ENCODE peak calls at places on chromosomes 2 and 18, in five cellular contexts. C, O, E, A and Q are unnamed samples.

GRCh38 chr18:60188943-60189342 is 183.6 kb downstream of the MC4R start:
- DNase-seq in E (no peak), C (no peak), O (no peak), A (no peak), Q (no peak)

GRCh38 chr18:49249523-49249922 is 210.9 kb downstream of the DYM start:
- DNase-seq in C (no peak), O (no peak), A (no peak), E (no peak), Q (no peak)

GRCh38 chr2:213065583-213066444 is 85.6 kb downstream of the IKZF2 start:
- DNase-seq in A (peak; percentile 11), E (peak; percentile 26), O (peak; percentile 3), C (peak; percentile 67), Q (peak; percentile 17)

GRCh38 chr18:6729247-6730091 is at the start of gene ARHGAP28:
- DNase-seq in C (peak; percentile 96), A (peak; percentile 81), E (peak; percentile 70), O (peak; percentile 69), Q (peak; percentile 90)

GRCh38 chr2:229852565-229852964 is 69.2 kb downstream of the TRIP12 start:
- DNase-seq in O (no peak), E (no peak), A (peak; percentile 46), C (no peak), Q (no peak)

GRCh38 chr2:109369671-109370191 is 240.7 kb downstream of the SH3RF3 start:
- DNase-seq in O (no peak), A (peak; percentile 2), C (peak; percentile 22), E (peak; percentile 20), Q (no peak)

GRCh38 chr2:234109321-234109720 is 58.8 kb downstream of the SPP2 start:
- DNase-seq in E (no peak), O (no peak), C (no peak), A (no peak), Q (no peak)

GRCh38 chr2:100104718-100105677 is 37.4 kb downstream of the AFF3 start:
- DNase-seq in O (peak; percentile 43), E (peak; percentile 29), A (no peak), C (peak; percentile 71), Q (peak; percentile 74)

GRCh38 chr2:198782734-198783133 is 675.0 kb downstream of the SATB2 start:
- DNase-seq in O (no peak), E (no peak), C (no peak), A (no peak), Q (no peak)

GRCh38 chr18:48832961-48833700 is 117.6 kb downstream of the SMAD7 start:
- DNase-seq in C (peak; percentile 76), A (peak; percentile 54), E (peak; percentile 45), O (no peak), Q (peak; percentile 13)

GRCh38 chr2:70890469-70891065 is 45.1 kb upstream of the ATP6V1B1 start:
- DNase-seq in O (no peak), E (peak; percentile 7), C (no peak), A (no peak), Q (no peak)

GRCh38 chr2:235230809-235231601 is 262.8 kb upstream of the AGAP1 start:
- DNase-seq in E (no peak), A (no peak), O (no peak), C (no peak), Q (no peak)

GRCh38 chr18:45506951-45507350 is 108.3 kb upstream of the SLC14A2 start:
- DNase-seq in E (no peak), A (no peak), C (no peak), O (no peak), Q (no peak)

GRCh38 chr2:208142255-208142924 is 3.6 kb downstream of the CRYGB start:
- DNase-seq in O (no peak), A (no peak), C (no peak), E (no peak), Q (no peak)

GRCh38 chr2:38146917-38147307 is 71.0 kb upstream of the CYP1B1 start:
- DNase-seq in C (peak; percentile 92), A (peak; percentile 39), E (no peak), O (no peak), Q (no peak)

GRCh38 chr2:213316001-213316735 is 31.9 kb downstream of the SPAG16 start:
- DNase-seq in E (no peak), C (no peak), A (no peak), O (no peak), Q (no peak)

GRCh38 chr2:24461685-24462084 is 29.4 kb upstream of the NCOA1 start:
- DNase-seq in E (no peak), O (no peak), C (no peak), A (no peak), Q (no peak)

GRCh38 chr2:102748107-102748506 is 13.7 kb upstream of the TMEM182 start:
- DNase-seq in E (no peak), C (no peak), A (no peak), O (no peak), Q (no peak)

GRCh38 chr18:5543036-5543671 is 643 bp downstream of the EPB41L3 start:
- DNase-seq in O (peak; percentile 21), A (no peak), E (no peak), C (peak; percentile 83), Q (peak; percentile 69)

GRCh38 chr18:35501369-35501768 is 3.6 kb upstream of the INO80C start:
- DNase-seq in C (peak; percentile 38), A (no peak), E (no peak), O (no peak), Q (no peak)

GRCh38 chr2:28268386-28268785 is 124.3 kb upstream of the FOSL2 start:
- DNase-seq in O (no peak), C (no peak), E (no peak), A (no peak), Q (no peak)

GRCh38 chr2:164737612-164738081 is 104.0 kb downstream of the COBLL1 start:
- DNase-seq in O (peak; percentile 33), C (peak; percentile 87), A (peak; percentile 40), E (peak; percentile 72), Q (peak; percentile 39)

GRCh38 chr18:27004056-27004829 is 138.7 kb upstream of the AQP4 start:
- DNase-seq in E (no peak), A (no peak), O (no peak), C (no peak), Q (no peak)
- TF ChIP-seq CTCF in E (no peak), A (peak; percentile 46), O (peak; percentile 59), C (peak; percentile 56), Q (peak; percentile 17)

DNA sequence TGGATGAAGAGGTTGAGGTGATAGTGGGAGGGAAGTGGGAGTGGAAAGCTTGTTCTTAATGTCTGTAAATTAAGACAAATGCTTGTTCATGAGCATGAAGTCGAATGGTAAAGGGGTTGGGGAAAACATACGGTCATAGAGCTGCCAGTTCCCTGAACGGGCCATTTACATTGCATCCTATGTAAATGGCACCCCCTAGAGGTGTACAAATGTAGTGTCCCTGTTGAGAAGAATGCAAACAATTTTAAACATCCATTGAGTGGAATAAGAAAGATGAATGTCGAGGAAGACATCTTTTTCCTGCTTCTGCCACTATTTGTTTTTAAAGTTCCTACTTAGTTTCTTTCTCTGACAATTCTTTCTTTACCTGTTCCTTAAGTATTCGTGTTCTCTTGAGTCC is 155.7 kb downstream of the RDH14 start:
- DNase-seq in A (no peak), E (no peak), O (no peak), C (no peak), Q (no peak)
- TF ChIP-seq CTCF in A (no peak), E (no peak), O (peak; percentile 68), C (peak; percentile 89), Q (peak; percentile 77)

DNA sequence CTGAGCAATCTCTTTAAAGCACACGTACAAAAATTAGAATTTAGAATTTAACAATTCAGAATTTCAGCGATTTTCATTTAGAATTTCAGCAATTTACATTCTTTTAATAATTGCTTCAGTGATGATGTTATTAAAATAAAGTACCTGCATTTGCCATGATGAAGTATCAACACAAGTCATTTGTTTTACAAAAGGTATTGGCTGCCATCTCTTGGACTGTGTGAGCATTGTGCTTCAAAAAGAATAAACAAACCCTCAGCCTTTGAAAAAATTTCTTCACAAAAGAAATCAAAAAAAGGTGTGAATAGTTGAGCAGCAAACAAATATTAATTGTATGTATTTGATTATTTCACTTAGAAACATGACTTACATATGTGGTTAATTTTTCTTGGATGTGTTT is 27.1 kb upstream of the ZC3H15 start:
- DNase-seq in C (no peak), A (no peak), O (no peak), E (no peak), Q (no peak)
- TF ChIP-seq CTCF in C (peak; percentile 66), A (no peak), O (peak; percentile 61), E (no peak), Q (no peak)

DNA sequence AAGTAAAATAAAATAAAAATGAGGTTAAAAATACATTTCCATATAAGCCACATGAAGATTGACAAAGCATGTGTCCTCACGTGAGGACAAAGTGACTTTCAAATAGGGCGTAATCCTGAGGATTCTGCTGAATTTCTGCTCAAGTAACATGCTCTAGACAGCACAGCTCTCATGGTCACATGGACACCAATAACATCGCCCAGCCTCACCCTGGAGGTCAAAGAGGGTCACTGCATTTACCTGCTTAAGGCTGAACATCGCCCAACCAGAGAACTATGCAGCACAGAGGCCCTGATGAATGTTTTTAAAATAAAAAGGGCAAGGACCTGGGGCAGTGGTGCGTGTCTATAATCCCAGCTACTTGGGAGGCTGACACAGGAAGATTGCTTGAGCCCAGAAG is 30.2 kb downstream of the TGFBRAP1 start:
- DNase-seq in A (no peak), E (no peak), O (no peak), C (peak; percentile 75), Q (no peak)
- TF ChIP-seq CTCF in A (no peak), E (no peak), O (peak; percentile 26), C (peak; percentile 60), Q (peak; percentile 40)

GRCh38 chr2:116819355-116819754 is 995.1 kb upstream of the DDX18 start:
- DNase-seq in O (no peak), E (no peak), A (no peak), C (no peak), Q (no peak)
- TF ChIP-seq CTCF in O (peak; percentile 50), E (no peak), A (no peak), C (peak; percentile 70), Q (peak; percentile 56)

DNA sequence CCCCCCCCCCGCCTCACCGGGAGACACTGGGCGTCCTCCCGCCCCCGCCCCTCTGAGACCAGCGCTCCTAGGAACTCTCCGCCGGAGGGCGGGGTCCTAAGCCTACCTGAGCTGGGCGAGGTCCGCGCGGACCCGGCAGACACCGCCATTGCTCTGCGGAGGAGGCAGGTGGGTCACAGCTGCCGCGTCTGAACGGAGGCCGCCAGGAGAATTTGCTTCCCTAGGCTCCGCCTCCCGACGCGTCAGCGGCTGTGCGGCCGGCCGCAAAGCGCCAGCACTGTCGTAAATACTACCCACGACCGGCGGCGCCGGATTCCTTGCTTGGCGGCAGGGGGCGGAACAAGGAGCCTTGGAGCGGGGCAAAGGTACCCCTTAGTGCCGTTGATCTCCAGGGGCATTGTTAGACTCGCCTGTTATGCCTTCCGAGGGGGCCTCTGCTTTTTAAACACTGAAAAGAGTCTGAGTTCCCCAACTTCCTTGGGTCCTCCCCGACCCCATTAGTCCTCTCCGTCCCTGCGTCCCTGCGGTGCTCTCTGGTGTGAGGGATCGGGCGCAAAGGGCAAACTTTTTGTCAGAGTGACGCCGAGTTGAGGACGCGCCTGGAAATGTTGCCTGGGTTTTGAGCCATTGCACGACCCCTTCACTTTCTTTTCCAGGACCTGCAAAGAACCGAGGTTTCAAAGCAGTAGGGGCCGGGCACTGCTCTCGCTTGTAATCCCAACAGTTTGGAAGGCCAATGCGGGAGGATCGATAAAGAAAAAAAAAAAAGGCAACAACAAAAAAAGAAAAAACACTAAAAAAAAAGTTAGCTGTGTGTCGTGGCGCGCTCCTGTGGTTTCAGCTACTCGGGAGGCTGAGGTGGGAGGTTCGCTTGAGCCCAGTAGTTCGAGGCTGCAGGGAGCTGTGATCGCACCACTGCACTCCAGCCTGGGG is at the start of gene GGCX:
- DNase-seq in E (peak; percentile 96), O (peak; percentile 88), C (peak; percentile 99), A (peak; percentile 96), Q (peak; percentile 96)
- TF ChIP-seq CTCF in E (peak; percentile 45), O (no peak), C (no peak), A (peak; percentile 62), Q (no peak)